ENCODE peak calls at places on chromosomes 3 and 15, in six cellular contexts. Q is A549, R is K562, J is HepG2, C is endothelial cell of umbilical vein, O is GM12878. B is an unnamed sample.

GRCh38 chr15:39443659-39444219 is 137.1 kb upstream of the THBS1 start:
- DNase-seq in O (no peak), J (no peak), C (no peak), R (no peak), Q (no peak), B (peak)

GRCh38 chr3:50204804-50205718 is at the start of gene SLC38A3:
- DNase-seq in R (peak), C (peak), O (no peak), Q (no peak), J (no peak), B (peak)

GRCh38 chr15:101625169-101625568 is 27.0 kb downstream of the TM2D3 start:
- DNase-seq in O (no peak), C (no peak), J (no peak), Q (no peak), R (no peak), B (peak)

GRCh38 chr3:150107429-150108175 is 136.9 kb upstream of the PFN2 start:
- DNase-seq in J (no peak), C (no peak), R (no peak), Q (no peak), O (no peak), B (no peak)

GRCh38 chr3:49813497-49814174 is at the start of gene UBA7:
- DNase-seq in Q (no peak), J (peak), R (no peak), C (peak), O (no peak), B (peak)

GRCh38 chr3:97108136-97108535 is 293.7 kb downstream of the EPHA6 start:
- DNase-seq in Q (no peak), O (no peak), R (no peak), J (no peak), C (no peak), B (no peak)

GRCh38 chr15:40914013-40914412 is 15.1 kb upstream of the DLL4 start:
- DNase-seq in C (no peak), R (no peak), Q (no peak), J (no peak), O (no peak), B (no peak)

GRCh38 chr15:49620174-49620573 is 444 bp downstream of the FAM227B start:
- DNase-seq in R (no peak), O (no peak), C (peak), Q (peak), J (no peak), B (peak)

GRCh38 chr15:71153823-71154524 is 38.7 kb downstream of the THSD4 start:
- DNase-seq in J (no peak), C (no peak), Q (no peak), R (no peak), O (no peak), B (no peak)

GRCh38 chr3:41202834-41203345 is 3.6 kb downstream of the CTNNB1 start:
- DNase-seq in C (peak), J (peak), Q (no peak), O (no peak), R (no peak), B (peak)

GRCh38 chr3:171157286-171157685 is 130.8 kb upstream of the SLC2A2 start:
- DNase-seq in J (peak), O (no peak), R (no peak), Q (no peak), C (no peak), B (no peak)

GRCh38 chr3:130250982-130251381 is 94.5 kb upstream of the COL6A5 start:
- DNase-seq in O (no peak), C (no peak), J (no peak), R (no peak), Q (no peak), B (no peak)

GRCh38 chr3:50484681-50485263 is 18.7 kb downstream of the CACNA2D2 start:
- DNase-seq in C (no peak), O (no peak), R (no peak), Q (no peak), J (no peak), B (no peak)

GRCh38 chr3:122977645-122978466 is 49.7 kb downstream of the SEMA5B start:
- DNase-seq in R (no peak), C (no peak), Q (no peak), J (peak), O (no peak), B (no peak)

GRCh38 chr3:139937674-139938279 is 2.8 kb downstream of the CLSTN2 start:
- DNase-seq in R (peak), J (no peak), O (no peak), C (peak), Q (peak), B (peak)

GRCh38 chr3:16909802-16910201 is 25.0 kb downstream of the PLCL2 start:
- DNase-seq in J (no peak), R (no peak), C (no peak), Q (no peak), O (no peak), B (no peak)

GRCh38 chr3:100260081-100260684 is 609 bp upstream of the TBC1D23 start:
- DNase-seq in Q (no peak), O (no peak), R (peak), J (peak), C (no peak), B (peak)

GRCh38 chr3:46440531-46441294 is 24.0 kb downstream of the LTF start:
- DNase-seq in O (peak), C (no peak), R (no peak), J (no peak), Q (no peak), B (peak)

GRCh38 chr3:184636774-184637316 is 75.0 kb downstream of the MAGEF1 start:
- DNase-seq in J (no peak), C (no peak), O (no peak), Q (no peak), R (no peak), B (peak)

GRCh38 chr3:105829879-105830622 is 38.8 kb downstream of the CBLB start:
- DNase-seq in Q (no peak), O (no peak), C (peak), J (no peak), R (no peak), B (no peak)

GRCh38 chr3:160180581-160181216 is 44.5 kb upstream of the C3orf80 start:
- DNase-seq in J (no peak), R (no peak), O (no peak), C (peak), Q (no peak), B (peak)

GRCh38 chr3:66933233-66933632 is 64.9 kb upstream of the KBTBD8 start:
- DNase-seq in R (no peak), O (no peak), J (no peak), C (no peak), Q (no peak), B (no peak)

GRCh38 chr3:127781411-127782001 is 40.8 kb downstream of the MGLL start:
- DNase-seq in O (no peak), R (no peak), Q (no peak), C (no peak), J (no peak), B (no peak)

GRCh38 chr3:43024183-43024865 is 45.2 kb downstream of the GASK1A start:
- DNase-seq in C (no peak), O (no peak), Q (no peak), R (no peak), J (no peak), B (peak)

GRCh38 chr3:124504332-124505059 is 225.8 kb upstream of the UMPS start:
- DNase-seq in R (no peak), C (peak), O (no peak), Q (no peak), J (no peak), B (no peak)

GRCh38 chr3:58104155-58104554 is 95.9 kb downstream of the FLNB start:
- DNase-seq in Q (no peak), O (no peak), J (no peak), R (no peak), C (no peak), B (no peak)

GRCh38 chr3:180704532-180704931 is 25.2 kb upstream of the CCDC39 start:
- DNase-seq in Q (no peak), J (peak), C (no peak), O (no peak), R (no peak), B (no peak)

GRCh38 chr3:81301230-81301629 is 460.2 kb downstream of the GBE1 start:
- DNase-seq in J (no peak), R (no peak), O (no peak), Q (no peak), C (no peak), B (no peak)

GRCh38 chr15:58587481-58587880 is 155.7 kb downstream of the LIPC start:
- DNase-seq in Q (no peak), O (no peak), R (no peak), J (no peak), C (no peak), B (no peak)

GRCh38 chr15:27797765-27798164 is 301.4 kb downstream of the OCA2 start:
- DNase-seq in O (no peak), R (no peak), J (no peak), Q (no peak), C (no peak), B (no peak)

GRCh38 chr3:40930131-40930538 is 269.2 kb upstream of the CTNNB1 start:
- DNase-seq in O (no peak), R (no peak), J (peak), C (no peak), Q (no peak), B (peak)

GRCh38 chr15:98580577-98580976 is 67.8 kb upstream of the IGF1R start:
- DNase-seq in J (no peak), R (no peak), Q (no peak), C (no peak), O (no peak), B (no peak)

DNA sequence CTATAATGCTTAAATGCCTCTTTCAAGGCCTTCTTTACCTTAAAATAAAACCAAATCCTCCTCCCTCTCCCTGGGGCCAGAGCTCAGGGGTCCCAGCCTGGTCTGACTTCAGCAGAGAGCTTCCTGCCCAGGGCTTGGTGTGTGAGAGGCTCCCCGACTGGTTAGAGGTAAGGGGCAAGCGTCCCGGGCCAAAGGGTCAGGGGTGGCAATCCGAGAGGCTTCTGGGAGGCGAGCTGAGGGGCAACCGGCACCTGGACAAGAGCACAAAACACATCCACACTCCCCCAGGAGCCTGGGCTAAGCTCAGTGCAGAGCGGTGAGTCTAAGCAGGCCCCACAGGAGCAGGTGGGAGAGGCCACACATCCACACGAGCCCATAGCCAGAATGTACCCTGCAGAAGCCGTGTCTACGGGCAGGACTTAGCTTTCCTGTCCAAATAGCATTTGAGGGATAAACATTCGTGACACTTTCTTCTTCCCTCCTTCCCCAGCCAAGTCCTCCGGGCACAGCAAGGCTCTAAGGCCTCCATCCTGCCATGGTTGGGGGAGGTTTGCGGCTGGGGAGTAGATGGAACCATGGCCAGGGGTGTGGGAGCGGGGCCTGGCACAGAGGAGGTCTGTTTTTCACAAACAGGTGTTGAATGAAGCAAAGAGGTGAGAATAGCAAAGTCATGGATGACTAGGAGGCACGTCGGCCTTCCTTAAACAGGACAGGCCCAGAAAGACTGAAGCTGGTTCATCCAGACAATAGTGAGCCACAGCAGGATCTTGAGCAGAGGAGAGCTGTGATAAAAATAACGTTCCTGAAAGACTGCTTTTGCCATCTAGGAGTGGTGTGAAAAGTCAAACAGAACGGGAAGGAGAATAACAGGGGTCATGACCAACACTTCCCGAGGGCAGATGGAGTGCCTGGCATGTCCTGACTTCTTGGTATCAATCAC is 98.7 kb upstream of the IQSEC1 start:
- DNase-seq in C (no peak), J (no peak), R (no peak), O (no peak), Q (no peak), B (no peak)
- TF ChIP-seq MAX in C (no peak), J (no peak), R (no peak), O (no peak), Q (no peak), B (no peak)

GRCh38 chr15:28881170-28881569 is 4.6 kb upstream of the APBA2 start:
- DNase-seq in J (no peak), Q (no peak), O (no peak), R (no peak), C (no peak), B (peak)
- TF ChIP-seq MYC in J (no peak), Q (no peak), O (no peak), R (no peak), C (no peak), B (no peak)

DNA sequence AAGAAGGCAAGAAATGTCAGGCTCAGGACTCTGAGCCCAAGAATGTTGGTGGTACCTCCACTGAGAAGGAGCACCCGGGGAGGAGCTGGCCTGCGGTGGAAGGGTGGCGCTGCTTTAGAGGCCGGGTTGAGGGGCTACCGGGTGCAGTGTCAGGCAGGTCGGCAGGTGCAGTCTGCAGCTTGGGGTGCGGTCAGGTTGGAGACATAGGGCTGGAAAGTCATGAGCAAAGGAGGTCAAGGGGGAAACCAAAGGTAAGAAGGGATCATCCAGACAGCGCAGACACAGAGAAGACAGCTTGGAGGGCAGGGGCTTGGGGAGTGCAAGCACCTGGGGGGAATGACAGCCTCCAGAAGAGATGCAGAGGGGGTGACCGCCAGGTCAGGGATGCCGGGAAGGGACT is 274.4 kb upstream of the LYSMD4 start:
- DNase-seq in Q (no peak), C (no peak), O (no peak), J (no peak), R (no peak), B (no peak)
- TF ChIP-seq MAX in Q (no peak), C (no peak), O (no peak), J (no peak), R (no peak), B (no peak)

DNA sequence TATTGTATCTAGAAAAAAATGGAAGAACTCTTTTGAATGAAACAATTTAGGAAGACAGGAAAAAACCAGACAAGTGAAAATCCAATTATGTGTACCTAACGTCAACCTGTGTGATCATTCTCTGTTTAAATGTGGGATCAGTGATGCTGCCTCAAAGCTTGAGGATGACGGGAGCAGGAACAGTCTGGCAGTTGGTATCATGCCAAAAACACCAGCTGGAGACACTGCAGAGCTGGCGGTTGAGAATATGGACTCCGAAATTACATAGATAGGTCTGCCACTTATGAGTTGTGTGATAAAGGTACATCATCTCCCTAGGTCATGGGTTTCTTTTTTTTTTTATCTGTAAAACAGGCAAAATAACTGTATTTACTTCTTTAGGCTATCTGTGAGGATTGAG is 480.5 kb downstream of the CNTN4 start:
- DNase-seq in Q (no peak), C (no peak), O (no peak), J (no peak), R (no peak), B (no peak)
- TF ChIP-seq MYC in Q (no peak), C (no peak), O (no peak), J (no peak), R (no peak), B (no peak)

DNA sequence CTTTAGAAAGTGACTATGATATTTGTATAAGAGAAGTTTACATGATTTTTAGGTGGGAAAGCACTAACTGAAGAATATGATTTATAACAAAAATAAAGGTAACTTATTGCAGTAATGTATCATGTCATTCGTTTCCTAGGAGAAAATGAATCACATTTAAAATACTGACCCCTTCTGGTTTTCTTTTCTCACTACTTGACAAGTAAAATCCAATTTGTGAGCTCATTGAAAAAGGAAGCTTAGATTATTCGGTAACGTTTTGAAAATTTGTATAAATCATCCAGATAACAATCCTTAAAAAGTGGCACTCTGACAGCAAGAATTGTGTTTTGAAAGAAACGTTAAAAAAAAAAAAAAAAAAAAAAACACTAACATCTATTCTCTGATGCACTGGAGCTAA is 39.0 kb downstream of the NSUN3 start:
- DNase-seq in O (no peak), C (peak), J (no peak), R (no peak), Q (no peak), B (peak)
- TF ChIP-seq MAX in O (no peak), C (no peak), J (no peak), R (no peak), Q (no peak), B (no peak)

GRCh38 chr3:78900426-78900825 is 867.4 kb downstream of the ROBO1 start:
- DNase-seq in Q (no peak), R (no peak), C (no peak), J (no peak), O (no peak), B (no peak)

GRCh38 chr3:78894787-78895186 is 873.0 kb downstream of the ROBO1 start:
- DNase-seq in Q (no peak), J (no peak), O (no peak), C (no peak), R (no peak), B (no peak)

GRCh38 chr3:78893161-78893560 is 874.6 kb downstream of the ROBO1 start:
- DNase-seq in C (no peak), Q (no peak), R (no peak), J (no peak), O (no peak), B (no peak)

GRCh38 chr3:78899846-78900245 is 868.0 kb downstream of the ROBO1 start:
- DNase-seq in Q (no peak), O (no peak), R (no peak), C (no peak), J (no peak), B (no peak)

GRCh38 chr3:78895528-78895927 is 872.3 kb downstream of the ROBO1 start:
- DNase-seq in O (no peak), Q (no peak), R (no peak), C (no peak), J (no peak), B (no peak)
- TF ChIP-seq MYC in O (no peak), Q (no peak), R (no peak), C (no peak), J (no peak), B (no peak)

DNA sequence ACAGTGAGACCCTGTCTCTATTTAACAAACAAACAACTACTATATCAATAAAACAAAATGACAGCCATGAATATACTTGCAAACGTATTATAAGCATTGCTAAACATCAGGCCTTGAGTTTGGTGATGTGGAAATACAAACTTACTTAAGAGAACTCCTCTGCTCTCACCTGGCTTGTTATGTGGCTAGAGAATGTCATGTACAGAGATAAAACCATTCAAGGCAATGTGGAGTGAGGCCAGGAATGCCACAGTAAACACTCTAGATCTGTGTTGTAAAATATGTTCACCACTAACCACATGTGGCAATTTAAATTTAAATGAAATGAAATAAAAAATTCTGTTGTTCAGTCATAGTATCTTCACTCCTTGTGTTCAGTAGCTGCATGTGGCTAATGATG is 22.7 kb upstream of the RARB start:
- DNase-seq in Q (no peak), C (no peak), R (no peak), J (no peak), O (no peak), B (no peak)
- TF ChIP-seq MAX in Q (no peak), C (no peak), R (no peak), J (no peak), O (no peak), B (no peak)

GRCh38 chr3:145801699-145802098 is 359.3 kb downstream of the PLOD2 start:
- DNase-seq in O (no peak), J (no peak), C (no peak), R (no peak), Q (no peak), B (no peak)

GRCh38 chr3:145798691-145799550 is 362.1 kb downstream of the PLOD2 start:
- DNase-seq in R (no peak), J (no peak), C (no peak), O (no peak), Q (no peak), B (no peak)

DNA sequence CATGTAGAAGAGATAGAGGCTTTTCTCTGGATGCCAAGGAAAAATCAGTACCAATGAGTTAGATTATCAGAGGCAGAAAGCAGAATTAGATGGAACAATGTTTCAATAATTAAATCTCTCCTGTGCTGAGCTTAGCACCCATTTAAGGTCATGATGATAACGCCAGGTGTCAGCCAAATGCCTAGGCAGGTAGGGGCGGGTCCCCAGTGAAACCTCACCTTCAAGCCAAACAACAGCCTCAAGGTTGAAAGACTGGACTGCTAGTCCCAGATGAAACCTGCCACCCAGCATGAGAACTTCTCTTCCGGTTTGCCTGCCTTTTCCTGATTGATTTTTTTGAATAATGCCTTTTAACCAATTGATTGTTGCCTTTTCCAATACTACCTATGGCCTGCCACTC is 363.0 kb downstream of the PLOD2 start:
- DNase-seq in R (no peak), O (no peak), Q (no peak), C (no peak), J (no peak), B (no peak)
- TF ChIP-seq MYC in R (no peak), O (no peak), Q (no peak), C (no peak), J (no peak), B (no peak)

DNA sequence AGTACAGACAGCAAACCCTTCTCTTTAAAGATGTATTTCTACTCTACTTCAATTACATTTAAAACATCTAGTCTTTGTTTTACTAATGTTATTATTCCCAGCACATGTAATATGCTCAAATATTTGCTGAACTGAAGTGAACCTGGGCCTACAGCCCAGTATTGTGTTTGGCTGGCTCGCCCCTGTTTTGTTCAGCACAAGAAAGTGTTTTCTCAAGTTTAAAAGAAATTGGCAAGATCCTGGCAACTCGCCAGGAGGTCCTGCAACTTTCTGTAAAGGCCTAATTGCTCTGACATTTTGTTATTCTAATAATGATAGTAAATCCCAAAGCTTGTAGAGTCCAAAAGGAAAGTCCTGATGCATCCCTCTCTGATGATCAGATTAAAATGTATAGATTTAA is 35.9 kb upstream of the TMOD3 start:
- DNase-seq in J (no peak), Q (no peak), O (no peak), C (peak), R (no peak), B (no peak)
- TF ChIP-seq MAX in J (no peak), Q (no peak), O (no peak), C (no peak), R (no peak), B (no peak)